ENCODE peak calls at places on chromosomes 16 and 17, in five cellular contexts. One of them, this sample, is unnamed.
A peak's percentile ranks its signal among the peaks of the same experiment; 100 is the strongest.

GRCh38 chr17:39652635-39653315 is 12.4 kb upstream of the TCAP start:
- DNase-seq in H1: no peak
- DNase-seq in K562: no peak
- DNase-seq in HepG2: peak; percentile 88
- DNase-seq in HCT116: no peak
- DNase-seq in this sample: peak; percentile 70

GRCh38 chr16:25106567-25107465 is 4.7 kb upstream of the LCMT1 start:
- DNase-seq in HepG2: peak; percentile 90
- DNase-seq in H1: peak; percentile 73
- DNase-seq in K562: peak; percentile 92
- DNase-seq in HCT116: peak; percentile 79
- DNase-seq in this sample: peak; percentile 90

GRCh38 chr17:16929281-16929680 is 42.6 kb downstream of the TNFRSF13B start:
- DNase-seq in HCT116: no peak
- DNase-seq in K562: no peak
- DNase-seq in HepG2: no peak
- DNase-seq in H1: no peak
- DNase-seq in this sample: no peak

GRCh38 chr17:75661531-75661930 is 5.4 kb downstream of the RECQL5 start:
- DNase-seq in HepG2: no peak
- DNase-seq in HCT116: no peak
- DNase-seq in H1: no peak
- DNase-seq in K562: no peak
- DNase-seq in this sample: no peak

GRCh38 chr16:1673424-1674151 is 4.5 kb upstream of the JPT2 start:
- DNase-seq in K562: no peak
- DNase-seq in HCT116: no peak
- DNase-seq in HepG2: no peak
- DNase-seq in H1: no peak
- DNase-seq in this sample: no peak

GRCh38 chr16:75189638-75190245 is 17.2 kb downstream of the CTRB2 start:
- DNase-seq in H1: no peak
- DNase-seq in K562: no peak
- DNase-seq in HepG2: no peak
- DNase-seq in HCT116: no peak
- DNase-seq in this sample: no peak

GRCh38 chr17:4607773-4608187 is 23.5 kb downstream of the SMTNL2 start:
- DNase-seq in H1: no peak
- DNase-seq in HepG2: no peak
- DNase-seq in K562: peak; percentile 25
- DNase-seq in HCT116: no peak
- DNase-seq in this sample: no peak

GRCh38 chr17:5809056-5809455 is 224.7 kb upstream of the NLRP1 start:
- DNase-seq in HepG2: no peak
- DNase-seq in H1: no peak
- DNase-seq in HCT116: no peak
- DNase-seq in K562: no peak
- DNase-seq in this sample: no peak

GRCh38 chr16:912684-913613 is 57.8 kb downstream of the LMF1 start:
- DNase-seq in HepG2: peak; percentile 83
- DNase-seq in H1: no peak
- DNase-seq in HCT116: no peak
- DNase-seq in K562: no peak
- DNase-seq in this sample: no peak

GRCh38 chr17:17108681-17109049 is 66.4 kb downstream of the MPRIP start:
- DNase-seq in HCT116: no peak
- DNase-seq in K562: no peak
- DNase-seq in H1: no peak
- DNase-seq in HepG2: no peak
- DNase-seq in this sample: no peak

GRCh38 chr16:56807011-56807675 is 57.9 kb upstream of the SLC12A3 start:
- DNase-seq in HepG2: peak; percentile 42
- DNase-seq in HCT116: no peak
- DNase-seq in K562: no peak
- DNase-seq in H1: no peak
- DNase-seq in this sample: no peak

GRCh38 chr17:43860927-43861622 is 14.1 kb downstream of the CD300LG start:
- DNase-seq in HCT116: no peak
- DNase-seq in K562: no peak
- DNase-seq in H1: no peak
- DNase-seq in HepG2: no peak
- DNase-seq in this sample: no peak

GRCh38 chr17:42407289-42407836 is 15.7 kb downstream of the CAVIN1 start:
- DNase-seq in H1: no peak
- DNase-seq in HepG2: peak; percentile 63
- DNase-seq in HCT116: no peak
- DNase-seq in K562: peak; percentile 52
- DNase-seq in this sample: no peak

DNA sequence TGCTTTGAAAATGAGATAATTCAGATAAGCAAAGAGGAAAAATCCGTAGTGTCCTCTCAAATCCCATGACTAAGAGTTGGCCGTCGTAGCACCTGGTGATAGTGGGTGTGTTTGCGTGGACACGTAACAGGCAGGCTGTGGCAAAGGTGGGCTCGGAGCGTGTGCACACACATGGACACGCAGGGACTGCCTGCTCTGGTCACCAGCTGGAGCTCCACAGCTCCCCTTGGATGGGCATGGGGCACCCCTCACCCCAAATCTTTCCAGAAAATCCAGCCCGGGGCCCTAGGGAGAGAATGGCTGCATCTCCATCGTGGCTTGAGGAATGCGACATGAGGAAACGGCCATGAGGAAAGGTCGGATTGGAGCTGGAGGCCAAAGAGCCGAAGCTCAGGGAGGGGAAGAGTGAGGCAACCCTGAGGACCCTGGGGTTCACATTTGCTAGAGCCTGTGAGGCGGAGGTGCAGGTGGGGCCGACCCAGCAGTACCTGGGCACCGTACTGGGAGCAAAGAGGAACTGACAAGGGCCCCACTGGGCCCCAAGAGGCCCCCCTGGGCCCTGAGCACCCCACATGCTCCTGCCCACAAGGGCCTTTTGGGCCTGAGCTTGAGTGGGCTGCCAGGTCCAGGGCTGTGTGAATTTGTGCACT is 51.6 kb downstream of the DNAH17 start:
- DNase-seq in H1: no peak
- DNase-seq in K562: no peak
- DNase-seq in HCT116: no peak
- DNase-seq in HepG2: no peak
- DNase-seq in this sample: no peak
- TF ChIP-seq ZNF274 in H1: no peak
- TF ChIP-seq ZNF274 in K562: no peak
- TF ChIP-seq ZNF274 in HCT116: no peak
- TF ChIP-seq ZNF274 in HepG2: no peak
- TF ChIP-seq ZNF274 in this sample: no peak

GRCh38 chr17:11239379-11239970 is 1.5 kb upstream of the SHISA6 start:
- DNase-seq in H1: no peak
- DNase-seq in HepG2: no peak
- DNase-seq in K562: no peak
- DNase-seq in HCT116: no peak
- DNase-seq in this sample: no peak

GRCh38 chr17:11240041-11240801 is 792 bp upstream of the SHISA6 start:
- DNase-seq in H1: no peak
- DNase-seq in K562: no peak
- DNase-seq in HCT116: no peak
- DNase-seq in HepG2: no peak
- DNase-seq in this sample: no peak

GRCh38 chr17:11238710-11239109 is 2.3 kb upstream of the SHISA6 start:
- DNase-seq in K562: no peak
- DNase-seq in HepG2: no peak
- DNase-seq in H1: no peak
- DNase-seq in HCT116: no peak
- DNase-seq in this sample: no peak

GRCh38 chr17:11240841-11241610 is at the start of gene SHISA6:
- DNase-seq in HepG2: no peak
- DNase-seq in H1: no peak
- DNase-seq in HCT116: no peak
- DNase-seq in K562: no peak
- DNase-seq in this sample: no peak

DNA sequence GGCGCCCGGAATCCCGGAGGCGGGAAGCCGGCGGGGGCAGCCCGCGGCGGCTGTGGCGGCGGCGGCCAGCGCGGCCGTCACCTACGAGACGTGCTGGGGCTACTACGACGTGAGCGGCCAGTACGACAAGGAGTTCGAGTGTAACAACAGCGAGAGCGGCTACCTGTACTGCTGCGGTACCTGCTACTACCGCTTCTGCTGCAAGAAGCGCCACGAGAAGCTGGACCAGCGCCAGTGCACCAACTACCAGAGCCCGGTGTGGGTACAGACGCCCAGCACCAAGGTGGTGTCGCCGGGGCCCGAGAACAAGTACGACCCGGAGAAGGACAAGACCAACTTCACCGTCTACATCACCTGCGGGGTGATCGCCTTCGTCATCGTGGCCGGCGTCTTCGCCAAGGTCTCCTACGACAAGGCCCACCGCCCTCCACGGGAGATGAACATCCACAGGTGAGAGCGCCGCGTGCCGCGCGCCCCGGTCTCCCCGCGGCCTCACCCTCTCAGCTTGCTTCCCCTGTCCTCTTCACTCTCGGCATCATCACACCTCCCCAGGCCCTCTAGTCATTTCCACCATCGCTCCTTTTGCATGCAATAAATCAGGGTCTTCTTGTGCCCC is 706 bp downstream of the SHISA6 start:
- DNase-seq in HepG2: no peak
- DNase-seq in K562: no peak
- DNase-seq in HCT116: no peak
- DNase-seq in H1: no peak
- DNase-seq in this sample: no peak
- H3K27me3 ChIP-seq in HepG2: peaks cover 9% of the 10 kb centered on the region
- H3K27me3 ChIP-seq in K562: no peaks in the 10 kb centered on the region
- H3K27me3 ChIP-seq in HCT116: no peaks in the 10 kb centered on the region
- H3K27me3 ChIP-seq in H1: peaks cover 60% of the 10 kb centered on the region
- H3K27me3 ChIP-seq in this sample: peaks cover 30% of the 10 kb centered on the region

GRCh38 chr17:31413081-31413799 is 21.8 kb downstream of the RAB11FIP4 start:
- DNase-seq in HepG2: no peak
- DNase-seq in K562: no peak
- DNase-seq in HCT116: no peak
- DNase-seq in H1: no peak
- DNase-seq in this sample: no peak
- TF ChIP-seq ZNF274 in HepG2: no peak
- TF ChIP-seq ZNF274 in K562: no peak
- TF ChIP-seq ZNF274 in HCT116: no peak
- TF ChIP-seq ZNF274 in H1: no peak
- TF ChIP-seq ZNF274 in this sample: no peak

GRCh38 chr17:79616801-79617200 is 6.0 kb upstream of the RBFOX3 start:
- DNase-seq in HCT116: no peak
- DNase-seq in HepG2: no peak
- DNase-seq in H1: no peak
- DNase-seq in K562: no peak
- DNase-seq in this sample: no peak
- H3K27me3 ChIP-seq in HCT116: peaks cover 48% of the 10 kb centered on the region
- H3K27me3 ChIP-seq in HepG2: peaks cover 82% of the 10 kb centered on the region
- H3K27me3 ChIP-seq in H1: peaks cover 9% of the 10 kb centered on the region
- H3K27me3 ChIP-seq in K562: peaks cover 26% of the 10 kb centered on the region
- H3K27me3 ChIP-seq in this sample: peaks cover 39% of the 10 kb centered on the region

GRCh38 chr17:49518346-49519078 is 23.4 kb downstream of the NGFR start:
- DNase-seq in K562: no peak
- DNase-seq in HCT116: no peak
- DNase-seq in HepG2: no peak
- DNase-seq in H1: no peak
- DNase-seq in this sample: no peak
- TF ChIP-seq ZNF274 in K562: no peak
- TF ChIP-seq ZNF274 in HCT116: no peak
- TF ChIP-seq ZNF274 in HepG2: no peak
- TF ChIP-seq ZNF274 in H1: no peak
- TF ChIP-seq ZNF274 in this sample: no peak

This sample was measured in NT2/D1.